ENCODE peak calls at places on chromosome 16, in six cellular contexts. C is fibroblast of pulmonary artery, T is A549, D is GM23338, H is choroid plexus epithelial cell, M is heart left ventricle. V is an unnamed sample.

GRCh38 chr16:23706439-23706838 is 6.6 kb downstream of the ERN2 start:
- DNase-seq in C (no peak), T (no peak), D (no peak), H (no peak), M (no peak), V (no peak)

GRCh38 chr16:31333686-31334649 is 21.0 kb upstream of the ITGAX start:
- DNase-seq in C (peak; percentile 10), T (peak; percentile 42), D (peak; percentile 71), H (peak; percentile 30), M (no peak), V (no peak)

GRCh38 chr16:86836503-86837125 is 258.3 kb downstream of the FOXL1 start:
- DNase-seq in C (peak; percentile 90), T (no peak), D (no peak), H (peak; percentile 92), M (no peak), V (no peak)

GRCh38 chr16:67910162-67910561 is 17.1 kb downstream of the PSKH1 start:
- DNase-seq in C (peak; percentile 53), T (no peak), D (no peak), H (peak; percentile 86), M (no peak), V (no peak)

GRCh38 chr16:69179255-69180010 is 7.5 kb upstream of the SNTB2 start:
- DNase-seq in C (peak; percentile 93), T (no peak), D (no peak), H (peak; percentile 81), M (peak; percentile 74), V (no peak)

GRCh38 chr16:24497405-24497804 is 42.0 kb upstream of the RBBP6 start:
- DNase-seq in C (peak; percentile 10), T (no peak), D (peak; percentile 37), H (peak; percentile 50), M (no peak), V (no peak)

GRCh38 chr16:69105501-69106361 is at the start of gene HAS3:
- DNase-seq in C (peak; percentile 67), T (peak; percentile 81), D (peak; percentile 93), H (peak; percentile 80), M (peak; percentile 44), V (peak; percentile 84)

GRCh38 chr16:16120382-16121184 is 102.7 kb downstream of the ABCC6 start:
- DNase-seq in C (peak; percentile 48), T (no peak), D (no peak), H (peak; percentile 29), M (peak; percentile 59), V (no peak)

GRCh38 chr16:25922438-25922837 is 230.7 kb downstream of the HS3ST4 start:
- DNase-seq in C (no peak), T (no peak), D (no peak), H (no peak), M (no peak), V (no peak)

GRCh38 chr16:19940195-19940594 is 55.5 kb upstream of the GPRC5B start:
- DNase-seq in C (no peak), T (no peak), D (no peak), H (no peak), M (no peak), V (no peak)
- TF ChIP-seq CTCF in C (no peak), T (no peak), D (no peak), H (no peak), M (no peak), V (no peak)

GRCh38 chr16:54061454-54061853 is 225.1 kb downstream of the IRX3 start:
- DNase-seq in C (no peak), T (no peak), D (no peak), H (no peak), M (no peak), V (no peak)

GRCh38 chr16:54063374-54063773 is 223.2 kb downstream of the IRX3 start:
- DNase-seq in C (peak; percentile 38), T (no peak), D (no peak), H (no peak), M (no peak), V (no peak)

GRCh38 chr16:54060599-54061355 is 225.8 kb downstream of the IRX3 start:
- DNase-seq in C (no peak), T (no peak), D (no peak), H (no peak), M (no peak), V (no peak)

GRCh38 chr16:54059319-54059718 is 227.3 kb downstream of the IRX3 start:
- DNase-seq in C (no peak), T (no peak), D (no peak), H (no peak), M (no peak), V (no peak)

DNA sequence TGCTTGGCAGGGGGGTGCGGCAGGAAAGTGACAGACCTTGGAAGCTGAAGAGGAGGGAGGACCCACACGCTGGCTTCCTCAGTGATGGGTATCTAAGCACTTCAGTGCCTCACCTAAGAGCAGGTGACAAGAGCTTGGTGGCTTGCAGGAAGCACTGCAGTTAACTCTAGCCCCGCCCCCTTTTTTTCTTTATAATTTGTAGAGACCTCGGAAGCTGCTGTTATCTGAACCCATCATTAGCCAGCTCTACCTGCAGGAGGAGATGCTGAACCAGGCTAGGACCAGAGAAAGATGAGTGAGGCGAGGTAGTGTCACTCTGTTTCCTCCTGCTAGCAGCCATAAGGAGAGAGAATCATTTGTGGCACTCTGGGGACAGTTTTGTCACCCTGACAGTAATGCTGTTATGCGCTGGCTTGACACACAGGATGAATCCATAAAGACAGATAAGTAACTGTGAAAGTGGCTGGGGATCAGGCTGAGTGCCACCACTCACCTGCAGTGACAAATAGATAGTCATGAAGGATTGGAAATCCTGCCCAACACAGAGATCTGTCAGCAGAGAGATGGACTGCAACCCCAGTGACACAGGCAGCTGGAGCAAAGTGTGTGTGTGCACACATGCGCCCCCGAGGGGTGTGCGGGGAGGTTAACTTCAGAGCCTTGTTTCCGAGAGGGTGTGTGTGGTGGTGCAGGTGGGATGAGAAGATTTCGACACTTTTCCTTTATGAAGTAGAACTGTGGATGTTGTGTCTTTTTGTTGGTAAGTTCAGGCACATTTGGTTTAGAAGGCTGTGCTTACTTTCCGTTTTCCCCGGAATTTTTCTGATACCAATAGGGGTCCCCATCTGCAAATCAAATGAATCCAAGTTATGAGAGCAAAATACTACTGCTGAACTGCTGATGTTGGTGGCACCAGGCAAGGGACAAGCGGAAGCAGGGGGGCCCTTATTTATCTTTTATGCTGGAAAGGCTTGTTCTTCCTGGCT is 223.9 kb downstream of the IRX3 start:
- DNase-seq in C (no peak), T (no peak), D (peak; percentile 83), H (peak; percentile 48), M (no peak), V (no peak)
- TF ChIP-seq CTCF in C (peak; percentile 12), T (no peak), D (peak; percentile 20), H (peak; percentile 47), M (no peak), V (no peak)

DNA sequence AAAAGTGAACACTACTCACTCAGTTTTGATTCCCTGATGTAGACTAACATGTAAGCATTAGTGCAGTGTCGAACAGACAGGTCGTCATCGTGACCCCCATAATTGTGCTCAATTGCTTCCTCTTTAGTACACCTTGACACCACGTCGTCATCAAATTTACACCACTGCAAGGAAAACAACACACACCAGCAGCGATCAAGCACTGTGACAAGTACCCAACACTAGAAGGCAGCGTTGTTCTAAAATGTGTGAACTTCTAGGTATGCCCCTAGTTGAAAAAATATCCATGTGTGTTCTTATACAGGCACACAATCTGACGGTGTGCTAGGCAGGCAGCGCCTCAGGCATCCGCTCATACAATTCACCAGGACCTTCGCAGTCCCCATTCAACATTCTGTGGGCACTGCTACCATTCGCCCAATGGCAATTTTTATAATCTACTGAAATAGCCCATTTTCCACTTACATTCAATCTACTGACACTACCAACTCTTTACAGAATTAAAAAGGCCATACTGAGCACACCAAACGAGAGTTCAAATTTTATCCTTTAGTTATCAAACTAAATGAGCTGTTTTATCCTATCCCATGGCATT is 23.1 kb downstream of the LITAFD start:
- DNase-seq in C (peak; percentile 66), T (peak; percentile 36), D (peak; percentile 57), H (peak; percentile 75), M (no peak), V (no peak)
- TF ChIP-seq CTCF in C (peak; percentile 62), T (peak; percentile 27), D (peak; percentile 28), H (peak; percentile 76), M (no peak), V (no peak)

DNA sequence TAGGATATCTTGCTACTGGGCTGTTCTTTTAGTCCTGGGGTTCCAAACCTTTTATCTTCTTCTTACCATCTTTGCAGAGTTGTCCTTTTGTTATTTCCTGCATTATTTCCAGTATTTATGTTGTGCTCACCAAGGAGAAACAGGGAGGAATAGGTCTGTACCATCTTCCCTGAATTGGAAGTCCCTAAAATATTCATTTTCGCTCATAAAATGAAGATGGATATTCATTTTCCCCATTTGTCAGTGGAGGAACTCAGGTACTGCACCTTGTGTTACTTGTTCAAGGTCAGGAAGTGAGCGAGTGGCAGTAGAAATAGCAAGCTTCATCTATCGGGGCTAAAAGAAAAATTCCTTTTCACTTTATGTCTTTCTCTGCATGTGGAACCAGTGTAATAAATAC is 989.7 kb downstream of the CDH11 start:
- DNase-seq in C (no peak), T (no peak), D (no peak), H (no peak), M (no peak), V (no peak)
- TF ChIP-seq CTCF in C (no peak), T (no peak), D (peak; percentile 36), H (no peak), M (peak; percentile 31), V (no peak)

GRCh38 chr16:71552698-71553503 is 24.0 kb downstream of the TAT start:
- DNase-seq in C (no peak), T (no peak), D (peak; percentile 47), H (no peak), M (no peak), V (no peak)
- TF ChIP-seq CTCF in C (no peak), T (no peak), D (peak; percentile 58), H (peak; percentile 10), M (no peak), V (no peak)

GRCh38 chr16:84677849-84678248 is 22.0 kb upstream of the USP10 start:
- DNase-seq in C (no peak), T (no peak), D (no peak), H (peak; percentile 58), M (no peak), V (no peak)

GRCh38 chr16:84680165-84680842 is 19.5 kb upstream of the USP10 start:
- DNase-seq in C (no peak), T (no peak), D (no peak), H (no peak), M (no peak), V (no peak)

GRCh38 chr16:84675423-84675822 is 24.4 kb upstream of the USP10 start:
- DNase-seq in C (no peak), T (no peak), D (no peak), H (no peak), M (no peak), V (no peak)

GRCh38 chr16:84673561-84673960 is 25.2 kb downstream of the KLHL36 start:
- DNase-seq in C (no peak), T (no peak), D (no peak), H (no peak), M (no peak), V (no peak)

DNA sequence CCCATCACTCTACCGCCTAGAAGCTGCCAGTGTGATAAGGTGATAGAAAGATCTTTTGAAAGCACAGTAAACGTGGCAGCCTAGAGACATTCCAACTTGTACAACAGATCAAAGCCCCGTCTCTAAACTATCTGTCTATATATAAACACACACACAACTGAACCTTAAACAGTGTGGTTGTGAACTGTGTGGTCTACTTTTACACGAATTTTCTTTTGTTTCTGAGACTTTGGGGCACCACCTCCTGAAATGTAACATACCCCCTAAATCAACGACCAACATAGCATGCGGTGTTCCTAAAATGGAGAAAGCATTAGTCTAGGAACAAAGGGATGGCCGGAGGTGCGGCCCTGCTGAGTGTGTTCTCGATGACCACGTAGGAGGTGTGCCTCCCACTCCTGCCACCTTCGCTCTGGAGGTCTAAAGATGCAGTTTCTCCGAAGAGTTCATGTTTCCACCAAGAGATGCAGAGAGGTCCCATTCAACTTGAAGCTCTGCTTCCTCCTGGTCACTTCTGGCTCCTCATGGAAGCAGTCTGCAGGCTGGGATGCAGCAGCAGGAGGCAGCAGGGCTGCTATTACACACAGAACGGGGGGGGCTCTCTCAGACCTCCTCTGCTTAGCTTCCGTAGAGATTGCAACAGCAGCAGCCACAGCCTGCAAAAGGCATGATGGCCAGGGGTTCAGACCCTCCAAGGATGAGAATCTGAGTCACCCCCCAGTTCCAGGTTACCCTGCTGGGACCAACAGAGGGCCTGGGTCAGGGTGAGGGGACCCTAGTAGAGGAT is 22.6 kb upstream of the USP10 start:
- DNase-seq in C (no peak), T (no peak), D (no peak), H (peak; percentile 67), M (no peak), V (no peak)
- TF ChIP-seq CTCF in C (no peak), T (no peak), D (no peak), H (peak; percentile 29), M (no peak), V (no peak)